ENCODE peak calls at places on chromosome 1, in seven cellular contexts. One of them, this sample, is unnamed.

GRCh38 chr1:119159963-119160362 is 19.5 kb upstream of the WARS2 start:
- DNase-seq in neuronal stem cell: no peak
- DNase-seq in H9: no peak
- DNase-seq in H1: no peak
- DNase-seq in mesendoderm: no peak
- DNase-seq in IMR-90: no peak
- DNase-seq in trophoblast cell: no peak
- DNase-seq in this sample: no peak

GRCh38 chr1:212915245-212916091 is 34.9 kb upstream of the VASH2 start:
- DNase-seq in neuronal stem cell: no peak
- DNase-seq in H9: peak; percentile 64
- DNase-seq in H1: peak; percentile 56
- DNase-seq in mesendoderm: peak; percentile 92
- DNase-seq in IMR-90: peak; percentile 87
- DNase-seq in trophoblast cell: peak; percentile 6
- DNase-seq in this sample: peak; percentile 36

GRCh38 chr1:221823566-221823965 is 81.7 kb upstream of the DUSP10 start:
- DNase-seq in neuronal stem cell: no peak
- DNase-seq in H9: no peak
- DNase-seq in H1: no peak
- DNase-seq in mesendoderm: no peak
- DNase-seq in IMR-90: no peak
- DNase-seq in trophoblast cell: no peak
- DNase-seq in this sample: no peak

GRCh38 chr1:183804916-183805734 is at the start of gene RGL1:
- DNase-seq in neuronal stem cell: peak; percentile 56
- DNase-seq in H9: peak; percentile 49
- DNase-seq in H1: peak; percentile 66
- DNase-seq in mesendoderm: peak; percentile 73
- DNase-seq in IMR-90: peak; percentile 75
- DNase-seq in trophoblast cell: peak; percentile 95
- DNase-seq in this sample: peak; percentile 92

GRCh38 chr1:23074012-23074411 is 54.7 kb downstream of the KDM1A start:
- DNase-seq in neuronal stem cell: no peak
- DNase-seq in H9: no peak
- DNase-seq in H1: no peak
- DNase-seq in mesendoderm: no peak
- DNase-seq in IMR-90: peak; percentile 25
- DNase-seq in trophoblast cell: no peak
- DNase-seq in this sample: no peak

GRCh38 chr1:26164036-26164927 is 4.5 kb downstream of the C1orf232 start:
- DNase-seq in neuronal stem cell: peak; percentile 80
- DNase-seq in H9: peak; percentile 85
- DNase-seq in H1: peak; percentile 85
- DNase-seq in mesendoderm: peak; percentile 80
- DNase-seq in IMR-90: no peak
- DNase-seq in trophoblast cell: peak; percentile 62
- DNase-seq in this sample: peak; percentile 24

GRCh38 chr1:40421694-40422384 is 28.4 kb upstream of the ZFP69B start:
- DNase-seq in neuronal stem cell: no peak
- DNase-seq in H9: no peak
- DNase-seq in H1: no peak
- DNase-seq in mesendoderm: no peak
- DNase-seq in IMR-90: peak; percentile 23
- DNase-seq in trophoblast cell: no peak
- DNase-seq in this sample: no peak

GRCh38 chr1:22105611-22106207 is 37.2 kb downstream of the WNT4 start:
- DNase-seq in neuronal stem cell: peak; percentile 26
- DNase-seq in H9: no peak
- DNase-seq in H1: no peak
- DNase-seq in mesendoderm: peak; percentile 74
- DNase-seq in IMR-90: peak; percentile 69
- DNase-seq in trophoblast cell: peak; percentile 85
- DNase-seq in this sample: peak; percentile 71

GRCh38 chr1:185376840-185377635 is 60.0 kb upstream of the IVNS1ABP start:
- DNase-seq in neuronal stem cell: no peak
- DNase-seq in H9: no peak
- DNase-seq in H1: no peak
- DNase-seq in mesendoderm: no peak
- DNase-seq in IMR-90: peak; percentile 76
- DNase-seq in trophoblast cell: peak; percentile 38
- DNase-seq in this sample: peak; percentile 84

GRCh38 chr1:116997666-116998065 is 3.9 kb upstream of the CD101 start:
- DNase-seq in neuronal stem cell: no peak
- DNase-seq in H9: no peak
- DNase-seq in H1: no peak
- DNase-seq in mesendoderm: no peak
- DNase-seq in IMR-90: no peak
- DNase-seq in trophoblast cell: no peak
- DNase-seq in this sample: no peak

GRCh38 chr1:234683856-234684632 is 74.1 kb upstream of the IRF2BP2 start:
- DNase-seq in neuronal stem cell: no peak
- DNase-seq in H9: peak; percentile 53
- DNase-seq in H1: no peak
- DNase-seq in mesendoderm: peak; percentile 95
- DNase-seq in IMR-90: peak; percentile 75
- DNase-seq in trophoblast cell: peak; percentile 91
- DNase-seq in this sample: peak; percentile 85

GRCh38 chr1:184947497-184948256 is 26.6 kb downstream of the NIBAN1 start:
- DNase-seq in neuronal stem cell: no peak
- DNase-seq in H9: no peak
- DNase-seq in H1: no peak
- DNase-seq in mesendoderm: no peak
- DNase-seq in IMR-90: no peak
- DNase-seq in trophoblast cell: no peak
- DNase-seq in this sample: no peak

GRCh38 chr1:119702384-119702783 is 9.3 kb upstream of the PHGDH start:
- DNase-seq in neuronal stem cell: no peak
- DNase-seq in H9: no peak
- DNase-seq in H1: no peak
- DNase-seq in mesendoderm: no peak
- DNase-seq in IMR-90: peak; percentile 83
- DNase-seq in trophoblast cell: no peak
- DNase-seq in this sample: no peak

GRCh38 chr1:39642796-39643195 is 3.4 kb upstream of the HEYL start:
- DNase-seq in neuronal stem cell: no peak
- DNase-seq in H9: no peak
- DNase-seq in H1: no peak
- DNase-seq in mesendoderm: no peak
- DNase-seq in IMR-90: peak; percentile 49
- DNase-seq in trophoblast cell: no peak
- DNase-seq in this sample: no peak

GRCh38 chr1:232950919-232951579 is 638 bp downstream of the NTPCR start:
- DNase-seq in neuronal stem cell: no peak
- DNase-seq in H9: peak; percentile 46
- DNase-seq in H1: no peak
- DNase-seq in mesendoderm: peak; percentile 74
- DNase-seq in IMR-90: peak; percentile 17
- DNase-seq in trophoblast cell: peak; percentile 22
- DNase-seq in this sample: peak; percentile 65

GRCh38 chr1:47527653-47528272 is 89.9 kb downstream of the FOXD2 start:
- DNase-seq in neuronal stem cell: no peak
- DNase-seq in H9: peak; percentile 55
- DNase-seq in H1: peak; percentile 79
- DNase-seq in mesendoderm: peak; percentile 64
- DNase-seq in IMR-90: no peak
- DNase-seq in trophoblast cell: peak; percentile 24
- DNase-seq in this sample: no peak

GRCh38 chr1:228986093-228986904 is 251.0 kb downstream of the RHOU start:
- DNase-seq in neuronal stem cell: no peak
- DNase-seq in H9: no peak
- DNase-seq in H1: no peak
- DNase-seq in mesendoderm: no peak
- DNase-seq in IMR-90: peak; percentile 25
- DNase-seq in trophoblast cell: no peak
- DNase-seq in this sample: no peak

GRCh38 chr1:155859881-155860841 is 794 bp downstream of the SYT11 start:
- DNase-seq in neuronal stem cell: peak; percentile 88
- DNase-seq in H9: peak; percentile 37
- DNase-seq in H1: peak; percentile 71
- DNase-seq in mesendoderm: peak; percentile 81
- DNase-seq in IMR-90: peak; percentile 84
- DNase-seq in trophoblast cell: peak; percentile 26
- DNase-seq in this sample: peak; percentile 68

GRCh38 chr1:154488942-154489341 is 13.1 kb upstream of the TDRD10 start:
- DNase-seq in neuronal stem cell: no peak
- DNase-seq in H9: no peak
- DNase-seq in H1: no peak
- DNase-seq in mesendoderm: no peak
- DNase-seq in IMR-90: no peak
- DNase-seq in trophoblast cell: no peak
- DNase-seq in this sample: no peak

GRCh38 chr1:220182656-220183055 is 88.7 kb downstream of the IARS2 start:
- DNase-seq in neuronal stem cell: no peak
- DNase-seq in H9: no peak
- DNase-seq in H1: no peak
- DNase-seq in mesendoderm: no peak
- DNase-seq in IMR-90: peak; percentile 19
- DNase-seq in trophoblast cell: peak; percentile 71
- DNase-seq in this sample: no peak

GRCh38 chr1:220182081-220182480 is 88.1 kb downstream of the IARS2 start:
- DNase-seq in neuronal stem cell: no peak
- DNase-seq in H9: no peak
- DNase-seq in H1: no peak
- DNase-seq in mesendoderm: no peak
- DNase-seq in IMR-90: no peak
- DNase-seq in trophoblast cell: no peak
- DNase-seq in this sample: no peak

GRCh38 chr1:220189750-220190347 is 82.4 kb downstream of the RAB3GAP2 start:
- DNase-seq in neuronal stem cell: no peak
- DNase-seq in H9: no peak
- DNase-seq in H1: no peak
- DNase-seq in mesendoderm: no peak
- DNase-seq in IMR-90: peak; percentile 37
- DNase-seq in trophoblast cell: peak; percentile 32
- DNase-seq in this sample: peak; percentile 41

GRCh38 chr1:220184503-220184902 is 87.8 kb downstream of the RAB3GAP2 start:
- DNase-seq in neuronal stem cell: no peak
- DNase-seq in H9: no peak
- DNase-seq in H1: no peak
- DNase-seq in mesendoderm: no peak
- DNase-seq in IMR-90: peak; percentile 57
- DNase-seq in trophoblast cell: no peak
- DNase-seq in this sample: no peak

DNA sequence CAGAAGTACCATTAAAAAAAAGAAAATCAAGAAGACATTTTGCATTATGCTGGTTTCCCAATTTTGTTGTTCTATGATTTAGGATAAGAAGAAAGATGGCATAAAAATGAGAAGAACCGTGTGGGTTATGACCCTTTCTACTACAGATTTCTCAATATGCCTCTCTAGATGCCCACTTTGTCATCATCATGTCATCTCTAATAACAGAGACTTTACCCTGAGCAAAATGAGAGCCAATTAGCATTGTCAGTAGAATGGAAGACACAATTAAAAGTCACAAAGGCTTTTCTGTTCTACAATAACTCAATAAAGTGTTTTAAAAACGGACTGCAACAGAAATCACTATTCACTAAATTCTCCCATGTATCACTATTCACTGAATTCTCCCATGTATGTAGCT is 85.5 kb downstream of the RAB3GAP2 start:
- DNase-seq in neuronal stem cell: no peak
- DNase-seq in H9: no peak
- DNase-seq in H1: no peak
- DNase-seq in mesendoderm: no peak
- DNase-seq in IMR-90: no peak
- DNase-seq in trophoblast cell: no peak
- DNase-seq in this sample: no peak
- H2AK5ac ChIP-seq in neuronal stem cell: no peak overlapping the region
- H2AK5ac ChIP-seq in H9: no peak overlapping the region
- H2AK5ac ChIP-seq in H1: no peak overlapping the region
- H2AK5ac ChIP-seq in mesendoderm: no peak overlapping the region
- H2AK5ac ChIP-seq in IMR-90: no peak overlapping the region
- H2AK5ac ChIP-seq in trophoblast cell: no peak overlapping the region
- H2AK5ac ChIP-seq in this sample: no peak overlapping the region

GRCh38 chr1:199333180-199333579 is 694.3 kb upstream of the NR5A2 start:
- DNase-seq in neuronal stem cell: no peak
- DNase-seq in H9: no peak
- DNase-seq in H1: no peak
- DNase-seq in mesendoderm: no peak
- DNase-seq in IMR-90: no peak
- DNase-seq in trophoblast cell: peak; percentile 10
- DNase-seq in this sample: no peak

GRCh38 chr1:199336745-199337640 is 690.5 kb upstream of the NR5A2 start:
- DNase-seq in neuronal stem cell: no peak
- DNase-seq in H9: peak; percentile 73
- DNase-seq in H1: peak; percentile 46
- DNase-seq in mesendoderm: peak; percentile 57
- DNase-seq in IMR-90: no peak
- DNase-seq in trophoblast cell: no peak
- DNase-seq in this sample: no peak

GRCh38 chr1:199335496-199335895 is 692.0 kb upstream of the NR5A2 start:
- DNase-seq in neuronal stem cell: no peak
- DNase-seq in H9: no peak
- DNase-seq in H1: no peak
- DNase-seq in mesendoderm: no peak
- DNase-seq in IMR-90: peak; percentile 25
- DNase-seq in trophoblast cell: peak; percentile 14
- DNase-seq in this sample: peak; percentile 15

GRCh38 chr1:199338760-199339159 is 688.8 kb upstream of the NR5A2 start:
- DNase-seq in neuronal stem cell: no peak
- DNase-seq in H9: no peak
- DNase-seq in H1: no peak
- DNase-seq in mesendoderm: no peak
- DNase-seq in IMR-90: no peak
- DNase-seq in trophoblast cell: no peak
- DNase-seq in this sample: no peak
- H3K23ac ChIP-seq in neuronal stem cell: no peak overlapping the region
- H3K23ac ChIP-seq in H9: no peak overlapping the region
- H3K23ac ChIP-seq in H1: no peak overlapping the region
- H3K23ac ChIP-seq in mesendoderm: no peak overlapping the region
- H3K23ac ChIP-seq in IMR-90: no peak overlapping the region
- H3K23ac ChIP-seq in trophoblast cell: no peak overlapping the region
- H3K23ac ChIP-seq in this sample: no peak overlapping the region

DNA sequence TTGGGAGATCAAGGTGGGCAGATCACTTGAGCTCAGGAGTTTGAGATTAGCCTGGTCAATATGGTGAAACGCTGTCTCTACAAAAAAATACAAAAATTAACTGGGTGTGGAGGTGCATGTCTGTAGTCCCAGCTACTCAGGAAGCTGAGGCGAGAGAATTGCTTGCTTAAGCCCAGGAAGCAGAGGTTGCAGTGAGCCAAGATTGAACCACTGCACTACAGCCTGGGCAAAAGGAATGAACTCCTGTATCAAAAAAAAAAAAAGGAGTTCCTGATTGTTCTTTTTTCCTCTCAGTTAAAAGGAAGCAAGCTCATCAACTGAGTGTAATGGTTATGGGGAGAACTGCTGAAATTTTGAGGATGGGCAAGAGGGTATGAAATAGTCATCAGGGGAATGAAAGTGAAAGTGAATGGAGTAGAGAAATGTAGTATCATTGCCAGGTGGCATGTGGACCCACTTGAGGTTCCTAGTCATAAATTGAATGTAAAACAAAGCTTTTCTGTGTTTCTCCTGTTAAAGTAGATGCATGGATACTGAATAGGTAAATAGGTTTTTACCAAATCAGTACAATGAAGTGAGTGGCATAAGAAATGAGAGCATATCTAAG is 35.6 kb downstream of the SH3GLB1 start:
- DNase-seq in neuronal stem cell: no peak
- DNase-seq in H9: no peak
- DNase-seq in H1: no peak
- DNase-seq in mesendoderm: no peak
- DNase-seq in IMR-90: peak; percentile 18
- DNase-seq in trophoblast cell: no peak
- DNase-seq in this sample: peak; percentile 26
- H2AK5ac ChIP-seq in neuronal stem cell: no peak overlapping the region
- H2AK5ac ChIP-seq in H9: no peak overlapping the region
- H2AK5ac ChIP-seq in H1: no peak overlapping the region
- H2AK5ac ChIP-seq in mesendoderm: no peak overlapping the region
- H2AK5ac ChIP-seq in IMR-90: no peak overlapping the region
- H2AK5ac ChIP-seq in trophoblast cell: no peak overlapping the region
- H2AK5ac ChIP-seq in this sample: no peak overlapping the region

GRCh38 chr1:95396557-95396956 is 162.5 kb downstream of the RWDD3 start:
- DNase-seq in neuronal stem cell: no peak
- DNase-seq in H9: no peak
- DNase-seq in H1: no peak
- DNase-seq in mesendoderm: no peak
- DNase-seq in IMR-90: no peak
- DNase-seq in trophoblast cell: no peak
- DNase-seq in this sample: no peak
- H3K23ac ChIP-seq in neuronal stem cell: no peak overlapping the region
- H3K23ac ChIP-seq in H9: no peak overlapping the region
- H3K23ac ChIP-seq in H1: no peak overlapping the region
- H3K23ac ChIP-seq in mesendoderm: no peak overlapping the region
- H3K23ac ChIP-seq in IMR-90: no peak overlapping the region
- H3K23ac ChIP-seq in trophoblast cell: no peak overlapping the region
- H3K23ac ChIP-seq in this sample: no peak overlapping the region